ENCODE peak calls at places on chromosomes 2 and 18, in seven cellular contexts. A is breast epithelium, D is upper lobe of left lung, S is HL-60, O is HepG2, R is H1, L is suprapubic skin. I is an unnamed sample. For H3K27me3, the result is how much of the 10 kb centered on the place peaks cover.

GRCh38 chr2:223613017-223613950 is 11.1 kb upstream of the SCG2 start:
- DNase-seq in S (no peak), A (peak), R (peak), D (peak), O (peak), L (peak), I (peak)

GRCh38 chr18:48974304-48975220 is 23.8 kb upstream of the SMAD7 start:
- DNase-seq in O (no peak), R (no peak), S (no peak), L (no peak), D (peak), A (no peak), I (no peak)

GRCh38 chr2:142010871-142011270 is 119.9 kb downstream of the LRP1B start:
- DNase-seq in O (no peak), A (no peak), D (no peak), L (no peak), R (no peak), S (no peak), I (no peak)

GRCh38 chr2:113324684-113325160 is 46.0 kb upstream of the PAX8 start:
- DNase-seq in R (peak), A (no peak), S (no peak), D (peak), O (no peak), L (no peak), I (peak)

GRCh38 chr2:216546646-216547403 is 48.2 kb downstream of the RPL37A start:
- DNase-seq in R (no peak), S (no peak), A (no peak), O (no peak), L (no peak), D (no peak), I (peak)

GRCh38 chr2:150887926-150888325 is 373.7 kb downstream of the RBM43 start:
- DNase-seq in S (no peak), L (no peak), R (no peak), A (no peak), O (no peak), D (no peak), I (no peak)

GRCh38 chr2:48607307-48608014 is 10.2 kb upstream of the GTF2A1L start:
- DNase-seq in A (no peak), D (no peak), L (no peak), O (no peak), S (no peak), R (no peak), I (no peak)

GRCh38 chr2:234109321-234109720 is 58.8 kb downstream of the SPP2 start:
- DNase-seq in O (no peak), D (no peak), A (no peak), L (no peak), S (no peak), R (no peak), I (no peak)

GRCh38 chr2:148721991-148722777 is 77.6 kb downstream of the EPC2 start:
- DNase-seq in S (no peak), O (no peak), A (no peak), R (no peak), D (no peak), L (no peak), I (no peak)

GRCh38 chr18:51622676-51623075 is 425.2 kb upstream of the MEX3C start:
- DNase-seq in A (no peak), S (no peak), D (no peak), O (no peak), R (no peak), L (no peak), I (no peak)

GRCh38 chr2:148670773-148671172 is 26.2 kb downstream of the EPC2 start:
- DNase-seq in R (no peak), A (no peak), S (no peak), O (no peak), D (no peak), L (no peak), I (no peak)

GRCh38 chr2:821546-821945 is 129.1 kb upstream of the SNTG2 start:
- DNase-seq in A (no peak), L (no peak), R (no peak), D (peak), O (no peak), S (no peak), I (no peak)

GRCh38 chr2:215693269-215693998 is 257.6 kb upstream of the FN1 start:
- DNase-seq in D (no peak), R (no peak), S (no peak), L (no peak), O (peak), A (no peak), I (no peak)

GRCh38 chr2:113173563-113174368 is at the start of gene PSD4:
- DNase-seq in L (no peak), S (peak), O (no peak), A (peak), R (no peak), D (peak), I (no peak)

GRCh38 chr2:3242747-3243369 is 134.8 kb downstream of the EIPR1 start:
- DNase-seq in D (no peak), R (no peak), L (no peak), A (no peak), O (no peak), S (peak), I (no peak)

GRCh38 chr2:143489135-143489534 is 359.9 kb downstream of the ARHGAP15 start:
- DNase-seq in L (no peak), D (no peak), O (no peak), A (no peak), S (no peak), R (no peak), I (no peak)

GRCh38 chr2:182503886-182504285 is 77.0 kb upstream of the PDE1A start:
- DNase-seq in S (no peak), D (no peak), L (no peak), O (no peak), R (no peak), A (no peak), I (no peak)

GRCh38 chr2:105744091-105744908 is 412 bp upstream of the NCK2 start:
- DNase-seq in A (peak), O (peak), L (no peak), S (no peak), R (no peak), D (peak), I (peak)

GRCh38 chr2:218323526-218324472 is 31.5 kb upstream of the TMBIM1 start:
- DNase-seq in R (peak), A (no peak), O (peak), L (peak), D (no peak), S (peak), I (peak)

GRCh38 chr2:219249203-219249980 is 3.7 kb upstream of the TUBA4B start:
- DNase-seq in O (peak), D (no peak), S (no peak), R (no peak), L (peak), A (peak), I (peak)

GRCh38 chr2:85769236-85769986 is 15.6 kb downstream of the ATOH8 start:
- DNase-seq in O (peak), R (no peak), S (no peak), A (no peak), D (no peak), L (no peak), I (no peak)

GRCh38 chr2:64035067-64035942 is 16.1 kb upstream of the VPS54 start:
- DNase-seq in O (no peak), S (no peak), R (no peak), D (no peak), A (no peak), L (no peak), I (no peak)

GRCh38 chr2:69118609-69119008 is 105.6 kb downstream of the ANTXR1 start:
- DNase-seq in O (no peak), R (no peak), D (peak), S (no peak), L (no peak), A (no peak), I (peak)

GRCh38 chr2:69116438-69116837 is 103.5 kb downstream of the ANTXR1 start:
- DNase-seq in D (no peak), O (no peak), A (no peak), L (no peak), R (no peak), S (no peak), I (no peak)

GRCh38 chr2:69122271-69122670 is 109.3 kb downstream of the ANTXR1 start:
- DNase-seq in R (no peak), D (no peak), S (no peak), O (no peak), A (no peak), L (no peak), I (no peak)

GRCh38 chr2:69119104-69119503 is 106.1 kb downstream of the ANTXR1 start:
- DNase-seq in S (no peak), R (no peak), D (peak), A (no peak), L (no peak), O (no peak), I (no peak)

GRCh38 chr2:69119541-69119940 is 106.6 kb downstream of the ANTXR1 start:
- DNase-seq in R (no peak), O (no peak), L (no peak), D (no peak), S (no peak), A (no peak), I (no peak)
- TF ChIP-seq POLR2AphosphoS5 in R (no peak), O (no peak), L (no peak), D (no peak), S (no peak), A (no peak), I (no peak)

GRCh38 chr2:15942711-15943345 is 2.5 kb downstream of the MYCN start:
- DNase-seq in L (peak), R (no peak), O (no peak), D (no peak), A (no peak), S (no peak), I (no peak)

GRCh38 chr2:15943914-15944313 is 3.6 kb downstream of the MYCN start:
- DNase-seq in D (no peak), A (no peak), R (no peak), S (no peak), O (no peak), L (no peak), I (no peak)

GRCh38 chr2:15944325-15945017 is 4.1 kb downstream of the MYCN start:
- DNase-seq in R (no peak), O (no peak), S (no peak), L (no peak), A (no peak), D (no peak), I (no peak)

GRCh38 chr2:15941970-15942710 is 1.8 kb downstream of the MYCN start:
- DNase-seq in O (no peak), L (peak), R (no peak), D (peak), A (no peak), S (no peak), I (no peak)

GRCh38 chr2:15943378-15943851 is 3.1 kb downstream of the MYCN start:
- DNase-seq in D (peak), A (no peak), S (no peak), R (no peak), O (no peak), L (peak), I (no peak)
- H3K27me3 ChIP-seq in D (under half), A (under half), S (half or more), R (under half), O (under half), L (under half), I (under half)

GRCh38 chr2:241722896-241723454 is 11.5 kb upstream of the D2HGDH start:
- DNase-seq in R (no peak), D (no peak), O (no peak), L (no peak), S (no peak), A (no peak), I (no peak)
- TF ChIP-seq POLR2AphosphoS5 in R (no peak), D (no peak), O (no peak), L (no peak), S (no peak), A (no peak), I (no peak)

GRCh38 chr2:240056678-240057077 is 3.4 kb upstream of the OR6B3 start:
- DNase-seq in O (no peak), S (no peak), R (no peak), L (no peak), D (peak), A (no peak), I (no peak)
- H3K27me3 ChIP-seq in O (under half), S (under half), R (under half), L (half or more), D (under half), A (under half), I (under half)

GRCh38 chr2:200525882-200526651 is at the start of gene SGO2:
- DNase-seq in D (peak), R (peak), L (peak), A (peak), S (peak), O (peak), I (peak)
- TF ChIP-seq POLR2AphosphoS5 in D (peak), R (no peak), L (no peak), A (peak), S (peak), O (peak), I (peak)

GRCh38 chr18:79786781-79787526 is 10.8 kb upstream of the KCNG2 start:
- DNase-seq in L (no peak), O (no peak), R (no peak), A (no peak), S (no peak), D (peak), I (no peak)
- H3K27me3 ChIP-seq in L (half or more), O (under half), R (under half), A (half or more), S (under half), D (under half), I (under half)

DNA sequence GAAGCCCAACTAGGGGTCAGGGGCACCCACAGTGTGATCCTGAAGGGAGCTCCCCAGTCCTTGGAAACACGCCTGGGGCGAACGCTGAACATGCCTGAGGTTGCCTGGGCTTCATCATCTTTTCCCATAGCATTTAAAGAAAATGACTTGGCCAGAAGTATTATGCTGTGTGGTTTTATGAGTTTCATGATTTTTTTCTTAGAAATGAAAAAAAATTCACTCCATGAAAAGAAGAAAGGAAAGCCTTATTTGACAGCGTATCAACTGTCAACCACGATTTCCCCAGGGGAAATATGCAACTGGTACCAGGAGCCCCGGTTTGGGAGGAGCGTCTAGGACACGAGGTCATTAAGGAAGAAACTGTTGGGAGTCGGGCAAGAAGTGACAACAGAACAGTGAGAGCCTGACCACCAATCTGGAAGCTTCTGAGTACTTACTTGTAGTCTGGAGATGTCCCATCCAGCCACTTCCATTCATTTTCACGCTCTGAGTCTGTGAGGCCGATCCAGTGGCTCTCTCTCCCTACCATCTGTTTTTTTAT is 63.5 kb upstream of the THOC1 start:
- DNase-seq in O (no peak), D (no peak), L (no peak), R (no peak), A (no peak), S (no peak), I (no peak)
- TF ChIP-seq POLR2AphosphoS5 in O (no peak), D (no peak), L (no peak), R (no peak), A (no peak), S (no peak), I (no peak)

DNA sequence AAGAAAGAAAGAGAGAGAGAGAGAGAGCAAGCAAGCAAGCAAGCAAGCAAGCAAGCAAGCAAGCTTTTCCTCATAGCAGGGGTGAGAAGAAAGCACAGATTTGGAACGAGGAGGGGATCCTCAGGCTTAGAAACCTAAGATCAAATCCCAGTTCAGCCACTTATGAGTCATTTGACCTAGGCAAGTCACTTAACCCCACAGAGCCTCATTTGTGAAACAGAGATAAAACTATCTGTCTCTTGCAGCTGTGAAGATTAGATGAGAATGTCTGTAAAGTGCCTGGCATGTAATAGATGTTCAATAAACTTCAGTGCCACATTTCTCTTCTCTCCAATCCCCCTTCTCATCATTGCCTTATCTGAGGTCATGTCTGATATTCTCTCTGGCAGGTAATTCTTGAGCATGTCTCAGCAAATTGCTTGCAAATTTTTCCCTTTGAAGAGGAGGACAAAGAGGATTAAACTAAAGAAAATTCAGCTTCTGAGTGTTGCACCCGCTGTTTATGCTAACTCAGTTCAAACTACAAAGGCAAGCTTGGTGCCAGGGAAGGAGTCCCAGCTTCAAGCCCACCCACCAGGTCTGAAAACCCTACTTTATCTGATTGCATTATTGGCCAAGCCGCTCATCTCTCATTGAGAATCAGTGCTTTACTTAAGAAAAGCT is 20.3 kb downstream of the ALK start:
- DNase-seq in O (no peak), S (no peak), R (no peak), L (no peak), A (no peak), D (no peak), I (no peak)
- H3K27me3 ChIP-seq in O (under half), S (under half), R (under half), L (under half), A (under half), D (under half), I (under half)

DNA sequence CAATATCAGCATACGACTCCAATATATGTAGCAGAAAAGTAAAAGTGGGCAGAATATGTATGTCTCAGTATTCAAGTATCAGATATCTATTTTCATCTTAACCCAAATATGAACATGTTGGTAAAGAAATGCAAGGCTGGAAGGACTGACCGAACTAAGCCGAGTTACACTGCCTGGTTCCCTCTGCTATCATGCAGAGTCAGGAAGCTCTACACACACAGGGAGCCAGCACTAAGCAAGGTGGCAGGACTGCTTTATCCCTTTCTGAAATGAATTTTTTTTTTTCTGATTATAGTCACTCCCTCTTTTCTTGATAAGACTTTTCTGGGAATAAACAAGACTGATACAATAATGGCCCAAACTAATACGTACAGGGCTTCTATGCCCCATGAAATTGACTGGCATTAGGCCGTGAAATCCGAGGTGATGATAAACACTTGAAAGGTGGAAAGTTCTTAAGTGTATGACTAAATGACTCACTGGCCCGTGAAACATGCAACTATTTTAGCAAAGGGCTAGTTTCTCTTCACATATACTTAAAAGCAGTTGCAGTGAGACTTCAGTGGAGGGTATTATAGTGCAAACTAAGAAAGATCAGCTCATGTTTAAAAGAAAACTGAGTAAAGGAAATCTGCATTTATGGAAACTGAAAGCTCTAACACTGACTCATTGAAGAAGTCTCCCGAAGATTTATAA is 14.9 kb downstream of the DPP4 start:
- DNase-seq in L (no peak), D (no peak), R (no peak), S (no peak), A (no peak), O (no peak), I (no peak)
- TF ChIP-seq POLR2AphosphoS5 in L (no peak), D (peak), R (no peak), S (no peak), A (no peak), O (no peak), I (no peak)